ENCODE peak calls at places on chromosome 20, in five cellular contexts. One of them, this sample, is unnamed.

GRCh38 chr20:47795214-47795667 is 10.0 kb upstream of the SULF2 start:
- DNase-seq in endodermal cell: no peak
- DNase-seq in aorta: peak; percentile 82
- DNase-seq in SJSA1: no peak
- DNase-seq in kidney: peak; percentile 84
- DNase-seq in this sample: peak; percentile 87

GRCh38 chr20:4962257-4962855 is 39.0 kb downstream of the SLC23A2 start:
- DNase-seq in aorta: no peak
- DNase-seq in SJSA1: no peak
- DNase-seq in kidney: no peak
- DNase-seq in endodermal cell: no peak
- DNase-seq in this sample: no peak

GRCh38 chr20:19764207-19764606 is 6.1 kb downstream of the RIN2 start:
- DNase-seq in aorta: no peak
- DNase-seq in endodermal cell: no peak
- DNase-seq in SJSA1: no peak
- DNase-seq in kidney: no peak
- DNase-seq in this sample: no peak

GRCh38 chr20:6142348-6142993 is 19.6 kb upstream of the FERMT1 start:
- DNase-seq in aorta: no peak
- DNase-seq in kidney: no peak
- DNase-seq in SJSA1: peak; percentile 12
- DNase-seq in endodermal cell: peak; percentile 76
- DNase-seq in this sample: no peak

GRCh38 chr20:61809006-61809770 is 256.5 kb downstream of the TAF4 start:
- DNase-seq in aorta: peak; percentile 37
- DNase-seq in SJSA1: no peak
- DNase-seq in endodermal cell: no peak
- DNase-seq in kidney: peak; percentile 45
- DNase-seq in this sample: no peak

GRCh38 chr20:35773154-35773751 is 1.4 kb downstream of the PHF20 start:
- DNase-seq in kidney: no peak
- DNase-seq in SJSA1: peak; percentile 18
- DNase-seq in endodermal cell: peak; percentile 58
- DNase-seq in aorta: no peak
- DNase-seq in this sample: no peak

GRCh38 chr20:57124346-57124745 is 142.1 kb downstream of the BMP7 start:
- DNase-seq in SJSA1: no peak
- DNase-seq in aorta: no peak
- DNase-seq in kidney: no peak
- DNase-seq in endodermal cell: no peak
- DNase-seq in this sample: no peak

GRCh38 chr20:17904027-17904426 is 64.6 kb downstream of the SNX5 start:
- DNase-seq in aorta: no peak
- DNase-seq in SJSA1: no peak
- DNase-seq in endodermal cell: no peak
- DNase-seq in kidney: no peak
- DNase-seq in this sample: no peak

GRCh38 chr20:4328541-4328940 is 313.2 kb upstream of the RNF24 start:
- DNase-seq in SJSA1: no peak
- DNase-seq in aorta: no peak
- DNase-seq in kidney: no peak
- DNase-seq in endodermal cell: no peak
- DNase-seq in this sample: no peak

GRCh38 chr20:21971436-21971835 is 266.0 kb downstream of the PAX1 start:
- DNase-seq in kidney: no peak
- DNase-seq in SJSA1: no peak
- DNase-seq in aorta: no peak
- DNase-seq in endodermal cell: no peak
- DNase-seq in this sample: no peak

GRCh38 chr20:59805786-59806577 is 127.5 kb downstream of the SYCP2 start:
- DNase-seq in endodermal cell: peak; percentile 33
- DNase-seq in kidney: no peak
- DNase-seq in aorta: peak; percentile 67
- DNase-seq in SJSA1: no peak
- DNase-seq in this sample: no peak

GRCh38 chr20:8646026-8646425 is 422.9 kb upstream of the PLCB4 start:
- DNase-seq in kidney: no peak
- DNase-seq in endodermal cell: no peak
- DNase-seq in aorta: no peak
- DNase-seq in SJSA1: peak; percentile 89
- DNase-seq in this sample: peak; percentile 77

GRCh38 chr20:32834972-32835371 is 15.2 kb downstream of the MAPRE1 start:
- DNase-seq in aorta: no peak
- DNase-seq in endodermal cell: no peak
- DNase-seq in kidney: no peak
- DNase-seq in SJSA1: no peak
- DNase-seq in this sample: no peak

GRCh38 chr20:5642155-5642981 is 107.8 kb upstream of the SHLD1 start:
- DNase-seq in kidney: no peak
- DNase-seq in SJSA1: no peak
- DNase-seq in endodermal cell: no peak
- DNase-seq in aorta: no peak
- DNase-seq in this sample: no peak

GRCh38 chr20:60403105-60403741 is 445.0 kb downstream of the CDH26 start:
- DNase-seq in aorta: no peak
- DNase-seq in kidney: no peak
- DNase-seq in endodermal cell: no peak
- DNase-seq in SJSA1: no peak
- DNase-seq in this sample: no peak

GRCh38 chr20:45842169-45842812 is 8.7 kb downstream of the SNX21 start:
- DNase-seq in kidney: no peak
- DNase-seq in endodermal cell: no peak
- DNase-seq in SJSA1: no peak
- DNase-seq in aorta: no peak
- DNase-seq in this sample: no peak

GRCh38 chr20:56373942-56374341 is 15.2 kb downstream of the FAM210B start:
- DNase-seq in aorta: no peak
- DNase-seq in SJSA1: no peak
- DNase-seq in kidney: no peak
- DNase-seq in endodermal cell: no peak
- DNase-seq in this sample: peak; percentile 88

GRCh38 chr20:62772994-62773858 is 23.0 kb upstream of the MRGBP start:
- DNase-seq in kidney: no peak
- DNase-seq in aorta: no peak
- DNase-seq in endodermal cell: no peak
- DNase-seq in SJSA1: no peak
- DNase-seq in this sample: no peak

GRCh38 chr20:24164360-24164759 is 175.8 kb upstream of the GGTLC1 start:
- DNase-seq in endodermal cell: peak; percentile 91
- DNase-seq in kidney: no peak
- DNase-seq in SJSA1: peak; percentile 61
- DNase-seq in aorta: no peak
- DNase-seq in this sample: no peak

GRCh38 chr20:41047975-41048305 is 19.3 kb downstream of the TOP1 start:
- DNase-seq in aorta: no peak
- DNase-seq in endodermal cell: no peak
- DNase-seq in kidney: no peak
- DNase-seq in SJSA1: peak; percentile 42
- DNase-seq in this sample: no peak

GRCh38 chr20:19971121-19971520 is 46.0 kb upstream of the NAA20 start:
- DNase-seq in kidney: no peak
- DNase-seq in aorta: no peak
- DNase-seq in endodermal cell: no peak
- DNase-seq in SJSA1: no peak
- DNase-seq in this sample: no peak

GRCh38 chr20:20130399-20130798 is 78.1 kb downstream of the CFAP61 start:
- DNase-seq in kidney: no peak
- DNase-seq in aorta: no peak
- DNase-seq in endodermal cell: peak; percentile 57
- DNase-seq in SJSA1: no peak
- DNase-seq in this sample: no peak

GRCh38 chr20:3800878-3801260 is 4.8 kb downstream of the CDC25B start:
- DNase-seq in endodermal cell: no peak
- DNase-seq in kidney: peak; percentile 66
- DNase-seq in SJSA1: no peak
- DNase-seq in aorta: no peak
- DNase-seq in this sample: no peak

GRCh38 chr20:37711987-37712961 is 18.4 kb downstream of the CTNNBL1 start:
- DNase-seq in endodermal cell: no peak
- DNase-seq in aorta: no peak
- DNase-seq in kidney: no peak
- DNase-seq in SJSA1: no peak
- DNase-seq in this sample: no peak

GRCh38 chr20:38357653-38358207 is 11.4 kb downstream of the LBP start:
- DNase-seq in SJSA1: no peak
- DNase-seq in aorta: no peak
- DNase-seq in kidney: no peak
- DNase-seq in endodermal cell: no peak
- DNase-seq in this sample: no peak

GRCh38 chr20:37894454-37894853 is 8.5 kb upstream of the VSTM2L start:
- DNase-seq in endodermal cell: no peak
- DNase-seq in SJSA1: no peak
- DNase-seq in kidney: no peak
- DNase-seq in aorta: no peak
- DNase-seq in this sample: no peak

GRCh38 chr20:18004389-18005031 is 35.7 kb downstream of the MGME1 start:
- DNase-seq in endodermal cell: no peak
- DNase-seq in SJSA1: no peak
- DNase-seq in aorta: no peak
- DNase-seq in kidney: no peak
- DNase-seq in this sample: no peak

GRCh38 chr20:64049060-64049886 is at the start of gene SOX18:
- DNase-seq in aorta: no peak
- DNase-seq in kidney: peak; percentile 86
- DNase-seq in SJSA1: peak; percentile 48
- DNase-seq in endodermal cell: peak; percentile 82
- DNase-seq in this sample: no peak

DNA sequence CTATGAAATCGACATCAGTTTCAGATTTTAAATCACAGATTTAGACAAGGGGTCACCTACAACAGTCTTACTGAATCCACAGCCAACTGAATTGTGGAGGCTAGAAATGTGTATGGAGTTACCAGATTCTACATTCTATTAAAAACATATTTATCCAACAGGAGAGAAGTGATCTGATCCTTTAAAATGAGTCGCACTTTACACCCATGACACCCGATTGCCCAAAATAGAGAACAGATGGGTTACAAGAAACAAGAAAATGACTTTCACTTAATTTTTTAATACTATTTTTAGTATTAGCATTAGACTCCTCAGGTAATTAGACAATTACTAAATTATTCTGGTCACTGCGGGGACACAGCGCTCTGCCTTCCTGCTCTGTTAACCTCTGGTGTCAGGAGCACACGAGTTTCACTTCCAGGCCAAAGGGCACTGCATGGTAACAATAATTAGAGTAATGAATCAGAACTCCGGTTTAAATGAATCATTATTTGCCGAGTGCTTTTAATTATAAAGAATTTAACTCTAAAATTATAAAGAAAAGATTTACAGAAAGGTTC is 108.6 kb downstream of the ATP9A start:
- DNase-seq in SJSA1: no peak
- DNase-seq in endodermal cell: no peak
- DNase-seq in kidney: no peak
- DNase-seq in aorta: no peak
- DNase-seq in this sample: no peak
- H3K27ac ChIP-seq in SJSA1: no peak overlapping the region
- H3K27ac ChIP-seq in endodermal cell: no peak overlapping the region
- H3K27ac ChIP-seq in kidney: no peak overlapping the region
- H3K27ac ChIP-seq in aorta: no peak overlapping the region
- H3K27ac ChIP-seq in this sample: no peak overlapping the region

GRCh38 chr20:831251-831650 is 2.3 kb upstream of the FAM110A start:
- DNase-seq in endodermal cell: no peak
- DNase-seq in SJSA1: no peak
- DNase-seq in kidney: no peak
- DNase-seq in aorta: no peak
- DNase-seq in this sample: no peak

GRCh38 chr20:831956-832355 is 1.6 kb upstream of the FAM110A start:
- DNase-seq in endodermal cell: no peak
- DNase-seq in kidney: peak; percentile 5
- DNase-seq in aorta: no peak
- DNase-seq in SJSA1: no peak
- DNase-seq in this sample: no peak

GRCh38 chr20:828987-829386 is 4.5 kb upstream of the FAM110A start:
- DNase-seq in endodermal cell: no peak
- DNase-seq in SJSA1: no peak
- DNase-seq in kidney: no peak
- DNase-seq in aorta: no peak
- DNase-seq in this sample: no peak

GRCh38 chr20:829531-829930 is 4.0 kb upstream of the FAM110A start:
- DNase-seq in SJSA1: no peak
- DNase-seq in endodermal cell: no peak
- DNase-seq in aorta: no peak
- DNase-seq in kidney: no peak
- DNase-seq in this sample: no peak

GRCh38 chr20:830011-830521 is 3.4 kb upstream of the FAM110A start:
- DNase-seq in endodermal cell: no peak
- DNase-seq in aorta: no peak
- DNase-seq in SJSA1: no peak
- DNase-seq in kidney: peak; percentile 1
- DNase-seq in this sample: no peak
- H3K27ac ChIP-seq in endodermal cell: no peak overlapping the region
- H3K27ac ChIP-seq in aorta: no peak overlapping the region
- H3K27ac ChIP-seq in SJSA1: no peak overlapping the region
- H3K27ac ChIP-seq in kidney: no peak overlapping the region
- H3K27ac ChIP-seq in this sample: no peak overlapping the region

GRCh38 chr20:44646641-44647274 is 4.7 kb downstream of the ADA start:
- DNase-seq in SJSA1: peak; percentile 39
- DNase-seq in aorta: no peak
- DNase-seq in kidney: peak; percentile 37
- DNase-seq in endodermal cell: no peak
- DNase-seq in this sample: no peak
- H3K27ac ChIP-seq in SJSA1: no peak overlapping the region
- H3K27ac ChIP-seq in aorta: no peak overlapping the region
- H3K27ac ChIP-seq in kidney: no peak overlapping the region
- H3K27ac ChIP-seq in endodermal cell: no peak overlapping the region
- H3K27ac ChIP-seq in this sample: no peak overlapping the region

GRCh38 chr20:53126185-53126584 is 154.0 kb downstream of the TSHZ2 start:
- DNase-seq in aorta: no peak
- DNase-seq in SJSA1: no peak
- DNase-seq in kidney: no peak
- DNase-seq in endodermal cell: no peak
- DNase-seq in this sample: no peak

GRCh38 chr20:53127027-53127426 is 154.9 kb downstream of the TSHZ2 start:
- DNase-seq in kidney: no peak
- DNase-seq in endodermal cell: no peak
- DNase-seq in aorta: no peak
- DNase-seq in SJSA1: no peak
- DNase-seq in this sample: no peak

GRCh38 chr20:53124803-53125202 is 152.6 kb downstream of the TSHZ2 start:
- DNase-seq in aorta: no peak
- DNase-seq in endodermal cell: no peak
- DNase-seq in SJSA1: no peak
- DNase-seq in kidney: no peak
- DNase-seq in this sample: no peak

GRCh38 chr20:53124075-53124532 is 151.9 kb downstream of the TSHZ2 start:
- DNase-seq in SJSA1: no peak
- DNase-seq in kidney: no peak
- DNase-seq in aorta: no peak
- DNase-seq in endodermal cell: no peak
- DNase-seq in this sample: no peak

DNA sequence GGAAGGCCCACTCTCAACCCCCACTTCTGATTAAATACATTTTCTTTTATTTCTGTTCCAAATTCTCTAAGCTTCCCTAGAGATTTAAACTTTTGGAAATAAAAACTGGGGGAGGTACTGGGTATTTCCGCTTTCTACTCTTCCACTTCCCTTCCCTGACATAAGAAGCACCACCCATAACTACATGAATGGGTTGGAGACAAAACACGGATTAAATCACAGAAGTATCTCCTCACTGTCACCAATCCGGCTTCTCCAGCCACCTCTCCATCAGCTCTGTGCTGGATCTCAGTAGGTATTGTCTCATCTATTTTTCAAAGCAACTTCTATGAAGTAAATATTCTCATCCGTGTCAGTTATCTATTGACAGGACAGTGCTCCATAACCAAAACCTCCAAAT is 150.7 kb downstream of the TSHZ2 start:
- DNase-seq in SJSA1: no peak
- DNase-seq in kidney: no peak
- DNase-seq in aorta: no peak
- DNase-seq in endodermal cell: no peak
- DNase-seq in this sample: no peak
- H3K27ac ChIP-seq in SJSA1: no peak overlapping the region
- H3K27ac ChIP-seq in kidney: no peak overlapping the region
- H3K27ac ChIP-seq in aorta: no peak overlapping the region
- H3K27ac ChIP-seq in endodermal cell: no peak overlapping the region
- H3K27ac ChIP-seq in this sample: no peak overlapping the region

This sample was measured in epithelial cell of prostate.